ENCODE peak calls at places on chromosomes 4 and X, in nine cellular contexts. V is AG04450, P is AG09309, A is pancreas, B is AG10803, N is thyroid gland, X is lower leg skin, L is fibroblast of lung, E is HCT116. Z is an unnamed sample.

GRCh38 chrX:109830704-109831206 is 97.7 kb upstream of the ACSL4 start:
- DNase-seq in A (no peak), E (no peak), N (no peak), X (no peak), V (peak; percentile 34), B (peak; percentile 67), L (peak; percentile 68), P (peak; percentile 41), Z (peak; percentile 11)

GRCh38 chr4:114598191-114599121 is at the start of gene UGT8:
- DNase-seq in L (peak; percentile 24), P (no peak), V (no peak), X (no peak), A (peak; percentile 75), N (peak; percentile 79), B (peak; percentile 4), E (peak; percentile 35), Z (no peak)

GRCh38 chrX:134692990-134693389 is 34.7 kb upstream of the PLAC1 start:
- DNase-seq in E (no peak), N (no peak), P (no peak), A (no peak), V (no peak), B (peak; percentile 67), L (peak; percentile 86), X (no peak), Z (no peak)

GRCh38 chr4:120886183-120886582 is 36.3 kb downstream of the PRDM5 start:
- DNase-seq in P (no peak), L (no peak), N (no peak), B (peak; percentile 31), A (no peak), V (no peak), E (no peak), X (no peak), Z (no peak)

GRCh38 chrX:25597561-25597960 is 540.6 kb upstream of the MAGEB18 start:
- DNase-seq in N (no peak), L (peak; percentile 35), E (no peak), X (no peak), A (no peak), P (no peak), B (no peak), V (no peak), Z (no peak)

GRCh38 chrX:9687899-9688298 is 77.7 kb downstream of the GPR143 start:
- DNase-seq in N (no peak), L (no peak), E (no peak), B (no peak), P (no peak), X (no peak), A (no peak), V (no peak), Z (no peak)

GRCh38 chr4:89111833-89112563 is 665 bp downstream of the TIGD2 start:
- DNase-seq in N (no peak), E (no peak), V (peak; percentile 73), X (no peak), A (no peak), L (peak; percentile 88), P (peak; percentile 75), B (peak; percentile 95), Z (peak; percentile 38)

GRCh38 chr4:93771640-93772411 is 56.7 kb upstream of the ATOH1 start:
- DNase-seq in N (peak; percentile 26), A (no peak), L (no peak), B (no peak), X (no peak), E (no peak), P (no peak), V (no peak), Z (no peak)

GRCh38 chr4:6873291-6873690 is 36.3 kb upstream of the TBC1D14 start:
- DNase-seq in V (no peak), X (no peak), A (no peak), E (no peak), L (no peak), N (no peak), B (no peak), P (no peak), Z (no peak)

GRCh38 chr4:26573389-26573794 is 10.5 kb upstream of the TBC1D19 start:
- DNase-seq in E (no peak), N (no peak), V (peak; percentile 13), P (no peak), X (no peak), A (no peak), L (peak; percentile 91), B (no peak), Z (peak; percentile 82)

GRCh38 chrX:57772637-57773036 is 92.6 kb upstream of the NLRP2B start:
- DNase-seq in V (no peak), L (no peak), P (no peak), E (no peak), A (no peak), B (no peak), X (no peak), N (no peak), Z (no peak)

GRCh38 chrX:22296871-22297270 is 24.2 kb downstream of the CBLL2 start:
- DNase-seq in A (no peak), V (no peak), N (no peak), X (no peak), B (peak; percentile 47), E (no peak), P (no peak), L (no peak), Z (no peak)

GRCh38 chr4:87058272-87059073 is 123.7 kb downstream of the AFF1 start:
- DNase-seq in N (peak; percentile 71), P (no peak), E (peak; percentile 29), X (no peak), B (no peak), A (no peak), V (no peak), L (no peak), Z (no peak)

GRCh38 chr4:108900018-108900417 is 137.2 kb upstream of the ETNPPL start:
- DNase-seq in P (no peak), L (no peak), E (no peak), N (no peak), B (no peak), V (no peak), A (no peak), X (no peak), Z (no peak)

GRCh38 chrX:111376486-111376885 is 35.5 kb downstream of the DCX start:
- DNase-seq in A (no peak), N (no peak), E (no peak), B (no peak), L (no peak), X (no peak), V (no peak), P (no peak), Z (no peak)

DNA sequence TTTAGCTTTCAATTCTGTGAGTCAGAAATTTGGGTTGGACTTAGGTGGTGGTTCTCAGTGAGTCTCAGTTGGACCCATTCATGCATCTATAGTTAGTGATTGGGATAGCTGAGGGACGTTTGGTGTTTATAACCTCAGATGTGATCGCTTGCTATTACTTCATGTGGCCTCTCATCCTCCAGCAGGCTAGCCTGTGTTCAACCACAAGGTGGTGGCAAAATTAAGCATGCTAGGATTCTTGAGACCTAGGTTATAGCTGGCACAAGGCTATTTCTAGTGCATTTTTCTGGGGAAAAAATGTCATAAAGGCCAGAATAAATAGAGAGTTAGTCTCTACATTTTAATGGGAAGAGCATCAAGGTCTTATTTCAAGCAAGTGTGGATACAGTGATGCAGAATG is 10.9 kb upstream of the GRPR start:
- DNase-seq in B (peak; percentile 19), L (no peak), X (no peak), P (no peak), E (no peak), V (no peak), A (no peak), N (no peak), Z (no peak)
- TF ChIP-seq CTCF in B (peak; percentile 39), L (no peak), X (no peak), P (peak; percentile 23), E (peak; percentile 15), V (peak; percentile 20), A (no peak), N (no peak), Z (peak; percentile 12)

DNA sequence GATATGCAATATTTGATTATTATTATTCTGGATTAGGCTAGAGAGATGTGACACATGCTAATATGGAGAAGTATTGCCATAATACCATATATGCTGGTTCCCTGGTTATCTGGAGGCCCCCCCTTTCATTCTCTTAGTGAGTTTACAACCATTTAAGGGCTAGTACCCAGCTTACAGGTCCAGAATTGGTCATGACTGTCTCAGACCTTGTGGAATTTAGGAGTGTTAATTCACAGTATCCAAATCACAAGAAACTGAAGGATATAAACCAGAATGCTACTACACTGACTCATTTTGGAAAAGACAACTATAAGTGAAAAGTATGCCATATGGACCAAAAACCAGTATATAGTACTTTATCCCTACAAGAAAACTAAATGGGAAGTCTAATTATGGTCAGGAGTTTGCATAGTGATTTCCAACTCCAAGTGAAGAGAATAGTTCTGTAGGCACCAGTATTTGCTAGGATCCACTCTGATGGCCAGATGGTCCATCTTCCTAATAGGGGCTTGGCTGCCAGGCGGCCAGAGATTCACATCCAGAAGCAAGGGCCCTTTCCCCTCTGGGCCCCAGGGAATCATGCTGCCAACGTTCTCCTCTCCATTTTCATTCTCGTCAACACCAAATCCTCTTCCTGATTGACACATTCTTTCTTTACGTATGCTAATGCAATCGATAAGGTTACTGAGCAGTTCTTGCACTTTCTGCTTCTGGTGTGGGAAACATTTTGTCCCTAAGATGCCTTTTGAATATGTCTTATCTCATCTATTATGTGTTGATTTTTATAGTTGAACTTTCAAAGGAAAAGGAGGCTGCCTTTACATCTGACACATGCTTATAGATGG is 123.6 kb downstream of the SHROOM3 start:
- DNase-seq in A (no peak), P (no peak), E (no peak), V (no peak), L (peak; percentile 81), N (no peak), X (no peak), B (peak; percentile 46), Z (no peak)
- H3K4me3 ChIP-seq in A (no peak overlapping the region), P (no peak overlapping the region), E (no peak overlapping the region), V (no peak overlapping the region), L (no peak overlapping the region), N (no peak overlapping the region), X (no peak overlapping the region), B (no peak overlapping the region), Z (no peak overlapping the region)

GRCh38 chrX:32408389-32408788 is 803.0 kb downstream of the DMD start:
- DNase-seq in P (no peak), B (no peak), V (no peak), E (no peak), X (no peak), N (peak; percentile 33), L (no peak), A (no peak), Z (no peak)
- TF ChIP-seq CTCF in P (no peak), B (no peak), V (peak; percentile 9), E (no peak), X (no peak), N (no peak), L (no peak), A (no peak), Z (no peak)

GRCh38 chr4:40316333-40316781 is 18.8 kb upstream of the CHRNA9 start:
- DNase-seq in N (no peak), X (peak; percentile 0), A (no peak), V (peak; percentile 67), B (peak; percentile 95), L (peak; percentile 91), P (peak; percentile 91), E (no peak), Z (peak; percentile 93)
- H3K4me3 ChIP-seq in N (no peak overlapping the region), X (no peak overlapping the region), A (no peak overlapping the region), V (peak overlapping the region; percentile 58), B (peak overlapping the region; percentile 60), L (peak overlapping the region; percentile 48), P (peak overlapping the region; percentile 21), E (no peak overlapping the region), Z (peak overlapping the region; percentile 26)